ENCODE peak calls at places on chromosomes 3 and 15, in eight cellular contexts. O, M, D, B, X, L, R and J are unnamed samples.

GRCh38 chr3:138949002-138949418 is 2.0 kb downstream of the FOXL2NB start:
- DNase-seq in O (no peak), M (no peak), D (no peak), B (no peak), X (no peak), L (no peak), R (peak), J (no peak)

GRCh38 chr3:124615896-124616543 is 114.2 kb upstream of the UMPS start:
- DNase-seq in O (no peak), M (no peak), D (no peak), B (no peak), X (no peak), L (no peak), R (no peak), J (no peak)

GRCh38 chr3:120488296-120488695 is 37.5 kb upstream of the FSTL1 start:
- DNase-seq in O (no peak), M (no peak), D (no peak), B (no peak), X (no peak), L (no peak), R (no peak), J (no peak)

GRCh38 chr3:30311781-30312180 is 294.6 kb upstream of the TGFBR2 start:
- DNase-seq in O (no peak), M (no peak), D (no peak), B (no peak), X (no peak), L (no peak), R (no peak), J (no peak)

GRCh38 chr3:67437090-67437489 is 217.3 kb downstream of the SUCLG2 start:
- DNase-seq in O (no peak), M (no peak), D (peak), B (no peak), X (no peak), L (no peak), R (no peak), J (no peak)

GRCh38 chr3:175716451-175716850 is 857.3 kb downstream of the NAALADL2 start:
- DNase-seq in O (no peak), M (no peak), D (no peak), B (no peak), X (no peak), L (no peak), R (no peak), J (no peak)

GRCh38 chr3:143751643-143752178 is 96.6 kb downstream of the SLC9A9 start:
- DNase-seq in O (no peak), M (no peak), D (no peak), B (no peak), X (peak), L (peak), R (no peak), J (no peak)

GRCh38 chr3:193872265-193872753 is 263.6 kb upstream of the HES1 start:
- DNase-seq in O (no peak), M (no peak), D (peak), B (peak), X (peak), L (no peak), R (no peak), J (no peak)

GRCh38 chr15:80904941-80905532 is 84.6 kb downstream of the MESD start:
- DNase-seq in O (no peak), M (no peak), D (no peak), B (no peak), X (no peak), L (no peak), R (no peak), J (no peak)

GRCh38 chr3:86990734-86991481 is at the start of gene VGLL3:
- DNase-seq in O (peak), M (no peak), D (peak), B (no peak), X (no peak), L (peak), R (peak), J (no peak)

GRCh38 chr3:161031134-161031533 is 74.0 kb downstream of the B3GALNT1 start:
- DNase-seq in O (no peak), M (no peak), D (no peak), B (no peak), X (no peak), L (no peak), R (no peak), J (no peak)

GRCh38 chr3:69472093-69472492 is 86.2 kb upstream of the FRMD4B start:
- DNase-seq in O (no peak), M (no peak), D (no peak), B (no peak), X (no peak), L (no peak), R (no peak), J (no peak)

GRCh38 chr3:179726075-179726742 is 73.4 kb downstream of the USP13 start:
- DNase-seq in O (no peak), M (no peak), D (no peak), B (no peak), X (no peak), L (no peak), R (no peak), J (no peak)

GRCh38 chr15:48250640-48251076 is 44.6 kb downstream of the SLC12A1 start:
- DNase-seq in O (peak), M (no peak), D (peak), B (peak), X (no peak), L (peak), R (no peak), J (no peak)

GRCh38 chr3:27679691-27680090 is 42.4 kb downstream of the EOMES start:
- DNase-seq in O (no peak), M (no peak), D (no peak), B (no peak), X (no peak), L (no peak), R (no peak), J (no peak)

GRCh38 chr15:73927003-73927475 is 777 bp downstream of the LOXL1 start:
- DNase-seq in O (no peak), M (peak), D (no peak), B (no peak), X (no peak), L (no peak), R (no peak), J (no peak)

GRCh38 chr15:70062321-70062956 is 35.3 kb downstream of the TLE3 start:
- DNase-seq in O (no peak), M (no peak), D (no peak), B (no peak), X (no peak), L (no peak), R (no peak), J (no peak)

GRCh38 chr15:90130291-90130690 is 28.0 kb upstream of the IDH2 start:
- DNase-seq in O (no peak), M (no peak), D (no peak), B (no peak), X (no peak), L (no peak), R (no peak), J (no peak)

GRCh38 chr15:90654233-90655124 is 62.7 kb upstream of the BLM start:
- DNase-seq in O (no peak), M (no peak), D (no peak), B (no peak), X (no peak), L (no peak), R (no peak), J (no peak)

GRCh38 chr3:9808345-9809037 is 1.6 kb upstream of the TTLL3 start:
- DNase-seq in O (no peak), M (peak), D (peak), B (peak), X (no peak), L (peak), R (no peak), J (no peak)

GRCh38 chr3:155009217-155009616 is 70.9 kb upstream of the MME start:
- DNase-seq in O (no peak), M (no peak), D (no peak), B (no peak), X (no peak), L (no peak), R (no peak), J (no peak)

GRCh38 chr3:113954091-113954685 is 6.4 kb downstream of the ZDHHC23 start:
- DNase-seq in O (no peak), M (no peak), D (peak), B (no peak), X (no peak), L (no peak), R (no peak), J (no peak)

GRCh38 chr3:103295974-103296570 is 861.3 kb downstream of the ZPLD1 start:
- DNase-seq in O (peak), M (no peak), D (peak), B (no peak), X (no peak), L (peak), R (no peak), J (no peak)

GRCh38 chr3:43970351-43970750 is 271.3 kb upstream of the TOPAZ1 start:
- DNase-seq in O (no peak), M (no peak), D (no peak), B (no peak), X (no peak), L (no peak), R (no peak), J (no peak)

GRCh38 chr15:76340802-76341365 is 4.3 kb downstream of the ISL2 start:
- DNase-seq in O (no peak), M (peak), D (no peak), B (no peak), X (peak), L (peak), R (no peak), J (no peak)

GRCh38 chr3:184186902-184187207 is 856 bp downstream of the ABCF3 start:
- DNase-seq in O (no peak), M (no peak), D (no peak), B (no peak), X (no peak), L (peak), R (no peak), J (no peak)

GRCh38 chr3:132417695-132418520 is 606 bp downstream of the DNAJC13 start:
- DNase-seq in O (no peak), M (no peak), D (peak), B (peak), X (peak), L (peak), R (peak), J (no peak)

GRCh38 chr3:40191850-40192448 is 117.6 kb upstream of the EIF1B start:
- DNase-seq in O (no peak), M (peak), D (peak), B (peak), X (peak), L (peak), R (no peak), J (no peak)

GRCh38 chr15:78909791-78910228 is 35.0 kb downstream of the CTSH start:
- DNase-seq in O (no peak), M (no peak), D (peak), B (peak), X (no peak), L (peak), R (no peak), J (no peak)

GRCh38 chr3:183116051-183116614 is 16.8 kb upstream of the MCCC1 start:
- DNase-seq in O (no peak), M (peak), D (peak), B (peak), X (peak), L (peak), R (no peak), J (no peak)

GRCh38 chr3:177263615-177264365 is 66.5 kb upstream of the TBL1XR1 start:
- DNase-seq in O (no peak), M (no peak), D (no peak), B (peak), X (no peak), L (no peak), R (no peak), J (no peak)

GRCh38 chr3:46675843-46676567 is 17.5 kb downstream of the ALS2CL start:
- DNase-seq in O (no peak), M (no peak), D (no peak), B (no peak), X (no peak), L (no peak), R (no peak), J (no peak)

GRCh38 chr15:41544650-41545015 is 576 bp upstream of the RPAP1 start:
- DNase-seq in O (no peak), M (no peak), D (no peak), B (no peak), X (peak), L (no peak), R (no peak), J (no peak)

GRCh38 chr3:127389415-127389814 is 101.6 kb upstream of the PRR20G start:
- DNase-seq in O (no peak), M (no peak), D (peak), B (no peak), X (no peak), L (no peak), R (no peak), J (no peak)

GRCh38 chr3:23665741-23666140 is 140.0 kb upstream of the UBE2E1 start:
- DNase-seq in O (no peak), M (no peak), D (peak), B (no peak), X (no peak), L (no peak), R (no peak), J (no peak)

GRCh38 chr15:74768771-74769342 is 13.0 kb upstream of the CSK start:
- DNase-seq in O (no peak), M (peak), D (no peak), B (peak), X (no peak), L (peak), R (peak), J (no peak)

GRCh38 chr15:40493089-40493840 is 22.5 kb downstream of the CHST14 start:
- DNase-seq in O (no peak), M (no peak), D (peak), B (no peak), X (peak), L (peak), R (no peak), J (no peak)

GRCh38 chr15:85752591-85752990 is 42.1 kb downstream of the KLHL25 start:
- DNase-seq in O (no peak), M (no peak), D (peak), B (no peak), X (no peak), L (no peak), R (peak), J (peak)

GRCh38 chr3:120780977-120781376 is 38.4 kb downstream of the GTF2E1 start:
- DNase-seq in O (no peak), M (no peak), D (no peak), B (no peak), X (no peak), L (no peak), R (no peak), J (no peak)

GRCh38 chr3:188061133-188061532 is 92.8 kb upstream of the LPP start:
- DNase-seq in O (no peak), M (peak), D (peak), B (no peak), X (peak), L (peak), R (no peak), J (no peak)